ENCODE peak calls at places on chromosomes 16 and 17, in seven cellular contexts. X is osteocyte, C is transverse colon, I is RWPE1, O is breast epithelium, A is AG04450, L is mesothelial cell of epicardium. W is an unnamed sample.

GRCh38 chr17:43822566-43823190 is 10.3 kb downstream of the MPP3 start:
- DNase-seq in L (no peak), O (no peak), A (no peak), I (no peak), X (no peak), C (no peak), W (no peak)

GRCh38 chr17:71084219-71084618 is 914.9 kb downstream of the KCNJ2 start:
- DNase-seq in L (no peak), I (peak), X (no peak), C (peak), O (no peak), A (no peak), W (no peak)

GRCh38 chr16:25038239-25038954 is 23.2 kb upstream of the ARHGAP17 start:
- DNase-seq in A (no peak), L (no peak), O (no peak), X (no peak), C (no peak), I (no peak), W (no peak)

GRCh38 chr17:71948703-71949422 is 172.0 kb upstream of the SOX9 start:
- DNase-seq in I (no peak), L (no peak), A (no peak), X (no peak), O (no peak), C (no peak), W (no peak)

GRCh38 chr16:84650062-84650991 is 2.0 kb downstream of the KLHL36 start:
- DNase-seq in I (peak), L (no peak), O (no peak), C (no peak), X (no peak), A (peak), W (no peak)

GRCh38 chr16:52497067-52497816 is 49.7 kb downstream of the TOX3 start:
- DNase-seq in O (no peak), A (no peak), X (no peak), C (no peak), L (no peak), I (peak), W (no peak)

GRCh38 chr16:1153480-1154160 is 714 bp downstream of the CACNA1H start:
- DNase-seq in C (no peak), X (no peak), A (no peak), O (no peak), I (no peak), L (no peak), W (no peak)

GRCh38 chr17:9204623-9205329 is 183.5 kb downstream of the NTN1 start:
- DNase-seq in L (no peak), A (no peak), O (no peak), C (no peak), X (no peak), I (no peak), W (no peak)

GRCh38 chr17:58840820-58841612 is 85.4 kb downstream of the PPM1E start:
- DNase-seq in I (no peak), C (no peak), O (no peak), L (no peak), X (no peak), A (no peak), W (no peak)

GRCh38 chr16:58259995-58260394 is 34.8 kb downstream of the PRSS54 start:
- DNase-seq in C (no peak), I (no peak), X (no peak), O (no peak), L (no peak), A (no peak), W (no peak)

GRCh38 chr16:47460755-47461597 is at the start of the genes ITFG1 and PHKB:
- DNase-seq in A (peak), C (peak), X (peak), L (peak), I (peak), O (peak), W (peak)
- TF ChIP-seq CTCF in A (no peak), C (no peak), X (no peak), L (no peak), I (no peak), O (no peak), W (peak)

GRCh38 chr16:19348125-19348524 is 62.6 kb downstream of the CLEC19A start:
- DNase-seq in A (no peak), O (no peak), C (no peak), L (no peak), X (no peak), I (no peak), W (no peak)

GRCh38 chr16:19346335-19346922 is 60.9 kb downstream of the CLEC19A start:
- DNase-seq in C (no peak), I (no peak), X (no peak), A (no peak), L (no peak), O (no peak), W (no peak)

GRCh38 chr16:19348578-19349315 is 63.2 kb downstream of the CLEC19A start:
- DNase-seq in O (no peak), I (no peak), A (no peak), X (no peak), C (no peak), L (no peak), W (no peak)

GRCh38 chr16:19344980-19345379 is 59.4 kb downstream of the CLEC19A start:
- DNase-seq in C (no peak), I (no peak), X (no peak), L (no peak), A (no peak), O (no peak), W (no peak)

GRCh38 chr16:19344224-19344801 is 58.8 kb downstream of the CLEC19A start:
- DNase-seq in I (no peak), C (no peak), L (no peak), X (no peak), O (no peak), A (no peak), W (no peak)
- TF ChIP-seq CTCF in I (no peak), C (no peak), L (no peak), X (no peak), O (no peak), A (no peak), W (no peak)

GRCh38 chr17:45722161-45722560 is 62.0 kb upstream of the CRHR1 start:
- DNase-seq in I (no peak), L (no peak), O (no peak), C (no peak), X (no peak), A (no peak), W (no peak)
- TF ChIP-seq CTCF in I (no peak), L (no peak), O (no peak), C (no peak), X (peak), A (peak), W (peak)

DNA sequence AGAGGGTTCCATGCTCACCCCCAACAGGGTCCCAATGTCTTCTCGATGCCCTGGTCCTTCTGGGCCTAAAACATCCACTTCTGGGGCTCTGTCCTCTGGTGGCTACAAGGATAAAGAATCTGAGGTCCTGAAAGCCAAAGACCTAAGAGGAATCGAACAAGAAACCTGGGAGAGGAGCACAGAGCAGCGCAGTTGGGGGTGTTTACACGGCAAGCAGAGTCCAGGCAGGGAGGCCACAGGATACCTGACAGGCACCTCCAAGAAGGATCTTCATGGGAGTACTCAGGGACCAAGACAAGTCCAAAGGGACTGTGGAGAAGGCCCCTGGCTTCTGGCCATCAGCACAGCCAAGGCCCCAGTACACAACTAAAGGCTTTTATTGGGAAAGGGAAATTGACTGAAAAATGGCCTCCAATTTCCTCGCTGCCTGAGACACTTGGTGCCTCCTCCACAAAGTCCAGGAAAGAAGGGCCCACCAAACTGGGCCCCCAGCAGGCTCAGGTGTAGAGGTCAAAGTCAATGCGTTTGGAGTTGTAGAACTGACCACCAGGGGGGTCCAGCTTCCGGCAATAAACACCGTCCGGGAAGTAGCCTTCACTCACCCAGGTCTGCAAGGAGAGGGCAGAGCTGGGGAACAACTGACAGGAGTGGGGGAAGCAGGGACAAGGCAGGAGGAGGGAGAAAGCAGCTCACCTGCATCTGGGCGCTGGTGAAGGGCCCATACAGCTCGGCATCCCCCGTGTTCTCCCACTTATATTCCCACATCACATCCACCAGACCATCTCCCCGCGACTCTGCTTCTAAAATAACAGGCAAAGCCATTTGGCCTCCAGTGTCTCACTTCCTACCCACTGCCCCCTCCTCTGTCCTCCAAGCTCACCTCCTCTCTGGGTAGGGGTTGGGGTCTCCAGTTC is 2.4 kb downstream of the CD2BP2 start:
- DNase-seq in X (no peak), A (no peak), L (no peak), O (no peak), I (no peak), C (peak), W (no peak)
- TF ChIP-seq CTCF in X (peak), A (peak), L (peak), O (no peak), I (no peak), C (no peak), W (peak)

GRCh38 chr17:15456972-15457722 is 10.3 kb downstream of the CDRT4 start:
- DNase-seq in A (peak), O (peak), X (peak), I (no peak), L (no peak), C (peak), W (no peak)
- TF ChIP-seq CTCF in A (peak), O (peak), X (peak), I (no peak), L (no peak), C (no peak), W (peak)

GRCh38 chr16:89918453-89919347 is at the start of gene MC1R:
- DNase-seq in L (no peak), C (no peak), I (no peak), A (no peak), X (no peak), O (no peak), W (no peak)
- TF ChIP-seq CTCF in L (no peak), C (peak), I (peak), A (peak), X (peak), O (no peak), W (peak)

DNA sequence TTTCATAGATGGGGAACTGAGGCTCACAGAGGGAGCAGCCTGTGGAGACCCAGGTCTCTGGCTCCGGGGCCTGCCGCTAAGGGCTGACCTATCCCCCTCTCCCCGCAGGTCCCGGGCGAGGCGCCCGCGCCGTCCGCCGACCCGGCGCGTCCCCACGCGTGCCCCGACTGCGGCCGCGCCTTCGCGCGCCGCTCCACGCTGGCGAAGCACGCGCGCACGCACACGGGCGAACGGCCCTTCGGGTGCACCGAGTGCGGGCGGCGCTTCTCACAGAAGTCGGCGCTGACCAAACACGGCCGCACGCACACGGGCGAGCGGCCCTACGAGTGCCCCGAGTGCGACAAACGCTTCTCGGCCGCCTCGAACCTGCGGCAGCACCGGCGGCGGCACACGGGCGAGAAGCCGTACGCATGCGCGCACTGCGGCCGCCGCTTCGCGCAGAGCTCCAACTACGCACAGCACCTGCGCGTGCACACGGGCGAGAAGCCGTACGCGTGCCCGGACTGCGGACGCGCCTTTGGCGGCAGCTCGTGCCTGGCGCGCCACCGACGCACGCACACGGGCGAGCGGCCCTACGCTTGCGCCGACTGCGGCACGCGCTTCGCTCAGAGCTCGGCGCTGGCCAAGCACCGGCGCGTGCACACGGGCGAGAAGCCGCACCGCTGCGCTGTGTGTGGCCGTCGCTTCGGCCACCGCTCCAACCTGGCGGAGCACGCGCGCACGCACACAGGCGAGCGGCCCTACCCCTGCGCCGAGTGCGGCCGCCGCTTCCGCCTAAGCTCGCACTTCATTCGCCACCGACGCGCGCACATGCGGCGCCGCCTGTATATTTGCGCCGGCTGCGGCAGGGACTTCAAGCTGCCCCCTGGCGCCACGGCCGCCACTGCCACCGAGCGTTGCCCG is 10.3 kb downstream of the ZNF771 start:
- DNase-seq in I (peak), X (peak), L (peak), O (peak), C (peak), A (peak), W (peak)
- TF ChIP-seq CTCF in I (no peak), X (peak), L (no peak), O (no peak), C (peak), A (peak), W (peak)

GRCh38 chr17:67293251-67294203 is 48.5 kb upstream of the HELZ start:
- DNase-seq in A (no peak), C (peak), L (no peak), O (no peak), I (peak), X (no peak), W (no peak)
- TF ChIP-seq CTCF in A (peak), C (peak), L (peak), O (no peak), I (no peak), X (peak), W (peak)